ENCODE peak calls at places on chromosomes 5 and 9, in five cellular contexts. Z, V, K, A and J are unnamed samples.

GRCh38 chr9:63728287-63728686 is 1556.7 kb downstream of the FOXD4L5 start:
- DNase-seq in Z (no peak), V (no peak), K (no peak), A (no peak), J (no peak)

GRCh38 chr5:121976979-121977378 is 15.2 kb downstream of the SRFBP1 start:
- DNase-seq in Z (no peak), V (peak), K (no peak), A (no peak), J (no peak)

GRCh38 chr5:62273691-62274090 is 32.3 kb upstream of the KIF2A start:
- DNase-seq in Z (no peak), V (no peak), K (no peak), A (no peak), J (no peak)

GRCh38 chr9:126532019-126532462 is 81.7 kb upstream of the LMX1B start:
- DNase-seq in Z (no peak), V (no peak), K (no peak), A (no peak), J (no peak)

GRCh38 chr9:17315341-17315740 is 180.5 kb downstream of the CNTLN start:
- DNase-seq in Z (no peak), V (no peak), K (no peak), A (no peak), J (no peak)

GRCh38 chr5:127055880-127056653 is 17.2 kb downstream of the C5orf63 start:
- DNase-seq in Z (no peak), V (no peak), K (no peak), A (no peak), J (no peak)

GRCh38 chr5:142697846-142698245 is 12.0 kb upstream of the FGF1 start:
- DNase-seq in Z (no peak), V (peak), K (no peak), A (no peak), J (no peak)

GRCh38 chr9:69885474-69885929 is 64.9 kb downstream of the CFAP95 start:
- DNase-seq in Z (no peak), V (no peak), K (no peak), A (no peak), J (no peak)

GRCh38 chr5:75734913-75735789 is 17.9 kb upstream of the POC5 start:
- DNase-seq in Z (peak), V (peak), K (peak), A (no peak), J (no peak)

GRCh38 chr9:122095010-122095767 is 2.1 kb upstream of the TTLL11 start:
- DNase-seq in Z (no peak), V (peak), K (peak), A (no peak), J (no peak)

GRCh38 chr5:134438641-134439621 is 27.2 kb upstream of the CDKN2AIPNL start:
- DNase-seq in Z (peak), V (peak), K (no peak), A (no peak), J (no peak)

GRCh38 chr5:52759381-52759780 is 28.3 kb upstream of the ITGA1 start:
- DNase-seq in Z (no peak), V (peak), K (no peak), A (no peak), J (no peak)

GRCh38 chr9:22065431-22065830 is 56.3 kb upstream of the CDKN2B start:
- DNase-seq in Z (no peak), V (no peak), K (no peak), A (no peak), J (no peak)

GRCh38 chr9:124389146-124389939 is 25.9 kb downstream of the PSMB7 start:
- DNase-seq in Z (no peak), V (no peak), K (no peak), A (no peak), J (no peak)

GRCh38 chr5:14590949-14591348 is 9.4 kb downstream of the OTULINL start:
- DNase-seq in Z (no peak), V (no peak), K (no peak), A (no peak), J (no peak)

GRCh38 chr9:135605238-135605781 is 34.0 kb downstream of the GLT6D1 start:
- DNase-seq in Z (no peak), V (no peak), K (no peak), A (no peak), J (no peak)

GRCh38 chr5:169628891-169629290 is 8.2 kb upstream of the DOCK2 start:
- DNase-seq in Z (no peak), V (peak), K (no peak), A (no peak), J (no peak)

GRCh38 chr5:73499187-73499586 is 945 bp downstream of the BTF3 start:
- DNase-seq in Z (no peak), V (no peak), K (no peak), A (no peak), J (no peak)

GRCh38 chr5:14188778-14189177 is 45.6 kb downstream of the TRIO start:
- DNase-seq in Z (no peak), V (no peak), K (no peak), A (no peak), J (no peak)

DNA sequence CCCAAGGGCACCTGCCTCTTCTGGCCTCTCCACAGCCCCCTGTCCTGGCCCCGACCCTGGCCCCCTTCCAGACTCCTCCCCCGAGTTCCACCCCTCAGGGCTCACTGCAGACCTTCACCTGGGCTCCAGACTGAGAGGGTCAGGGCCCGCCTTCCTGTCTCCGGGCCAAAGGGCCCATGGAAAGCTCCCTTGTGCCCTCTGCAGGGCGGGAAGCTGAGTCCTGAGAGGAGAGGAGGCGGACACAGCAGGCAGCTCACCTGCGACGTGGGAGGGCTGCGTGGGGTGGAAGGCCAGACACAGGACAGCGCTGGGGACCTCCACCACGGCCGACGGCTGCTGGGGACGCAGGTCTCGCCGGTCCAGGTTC is 20.6 kb downstream of the DYNC2I2 start:
- DNase-seq in Z (peak), V (no peak), K (no peak), A (no peak), J (no peak)
- TF ChIP-seq CTCF in Z (peak), V (no peak), K (no peak), A (no peak), J (no peak)

GRCh38 chr5:41118177-41118576 is 47.0 kb upstream of the MROH2B start:
- DNase-seq in Z (no peak), V (no peak), K (no peak), A (no peak), J (no peak)
- TF ChIP-seq CTCF in Z (no peak), V (peak), K (no peak), A (no peak), J (peak)

GRCh38 chr5:149341846-149342245 is 3.5 kb upstream of the GRPEL2 start:
- DNase-seq in Z (no peak), V (no peak), K (no peak), A (no peak), J (no peak)
- TF ChIP-seq CTCF in Z (no peak), V (no peak), K (no peak), A (no peak), J (no peak)

GRCh38 chr9:109063765-109064164 is 50.5 kb upstream of the CTNNAL1 start:
- DNase-seq in Z (no peak), V (peak), K (no peak), A (no peak), J (no peak)

GRCh38 chr9:109064963-109065701 is 51.8 kb upstream of the CTNNAL1 start:
- DNase-seq in Z (no peak), V (peak), K (no peak), A (no peak), J (no peak)

GRCh38 chr9:109060235-109060634 is 46.9 kb upstream of the CTNNAL1 start:
- DNase-seq in Z (no peak), V (no peak), K (no peak), A (no peak), J (no peak)

DNA sequence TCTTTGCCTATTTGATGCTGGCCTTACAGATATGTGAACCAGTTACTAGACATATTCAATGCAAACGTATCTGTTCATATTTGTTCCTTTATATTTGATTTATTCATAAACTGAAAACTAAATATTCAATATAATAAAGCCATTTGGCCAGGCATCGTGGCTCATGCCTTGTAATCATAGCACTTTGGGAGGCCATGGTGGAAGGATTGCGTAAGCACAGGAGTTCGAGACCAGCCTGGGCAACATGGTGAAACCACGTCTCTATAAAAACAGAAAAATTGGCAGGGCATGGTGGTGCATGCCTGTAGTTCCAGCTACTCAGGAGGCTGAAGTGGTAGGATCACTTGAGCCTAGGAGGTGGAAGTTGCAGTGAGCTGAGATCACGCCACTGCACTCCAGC is 49.2 kb upstream of the CTNNAL1 start:
- DNase-seq in Z (no peak), V (no peak), K (no peak), A (no peak), J (no peak)
- TF ChIP-seq CTCF in Z (no peak), V (no peak), K (no peak), A (no peak), J (no peak)

DNA sequence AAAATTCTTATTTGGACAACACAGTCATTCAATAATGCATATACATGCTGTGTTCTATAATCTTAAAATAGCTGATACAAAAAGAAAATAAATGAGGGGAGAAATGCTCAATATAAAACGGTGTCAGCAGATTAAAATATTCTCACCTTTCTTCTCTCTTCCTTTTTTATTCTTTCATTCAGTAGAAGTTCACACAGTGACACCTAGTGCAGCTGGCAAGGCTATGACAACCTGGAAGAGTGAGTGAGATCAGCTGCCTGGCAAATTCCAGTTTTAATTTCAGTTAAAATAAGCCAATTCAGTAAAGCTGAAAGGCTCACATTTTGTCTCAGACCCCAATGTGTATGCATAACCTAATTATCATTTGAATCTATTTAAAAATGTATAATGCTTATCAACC is 150.3 kb downstream of the RASEF start:
- DNase-seq in Z (no peak), V (no peak), K (no peak), A (no peak), J (no peak)
- TF ChIP-seq CTCF in Z (no peak), V (no peak), K (no peak), A (no peak), J (no peak)